ENCODE peak calls at places on chromosomes 2 and 18, in five cellular contexts. H, A, M, E and V are unnamed samples.

GRCh38 chr2:39437522-39438296 is 624 bp upstream of the MAP4K3 start:
- DNase-seq in A (peak), H (no peak), E (no peak), M (peak), V (peak)

GRCh38 chr2:100289020-100289419 is 33.3 kb downstream of the LONRF2 start:
- DNase-seq in H (no peak), M (no peak), E (no peak), A (no peak), V (no peak)

GRCh38 chr18:9872823-9873222 is 12.9 kb upstream of the TXNDC2 start:
- DNase-seq in H (no peak), E (no peak), M (no peak), A (no peak), V (no peak)

GRCh38 chr2:213148572-213149331 is 2.7 kb downstream of the IKZF2 start:
- DNase-seq in M (no peak), A (no peak), H (no peak), E (peak), V (no peak)

GRCh38 chr2:219344756-219345458 is 12.4 kb upstream of the RESP18 start:
- DNase-seq in E (no peak), H (no peak), M (no peak), A (peak), V (peak)

GRCh38 chr18:44079602-44080001 is 601.1 kb upstream of the SETBP1 start:
- DNase-seq in H (no peak), M (peak), A (no peak), E (no peak), V (no peak)

GRCh38 chr2:168758970-168759820 is 43.2 kb upstream of the NOSTRIN start:
- DNase-seq in A (no peak), E (peak), M (peak), H (no peak), V (no peak)

GRCh38 chr18:58882039-58882438 is 17.4 kb downstream of the ZNF532 start:
- DNase-seq in M (no peak), E (no peak), A (no peak), H (no peak), V (no peak)

GRCh38 chr2:176206677-176207076 is 18.2 kb downstream of the HOXD1 start:
- DNase-seq in E (no peak), H (no peak), M (no peak), A (no peak), V (no peak)

GRCh38 chr2:134900151-134900550 is 18.5 kb upstream of the CCNT2 start:
- DNase-seq in E (no peak), A (no peak), M (no peak), H (no peak), V (no peak)

GRCh38 chr2:72921866-72922265 is 4.5 kb downstream of the EMX1 start:
- DNase-seq in M (no peak), E (no peak), H (no peak), A (no peak), V (peak)

GRCh38 chr2:238172439-238172838 is 13.7 kb downstream of the ERFE start:
- DNase-seq in M (no peak), E (no peak), A (no peak), H (no peak), V (no peak)

GRCh38 chr2:23268467-23269263 is 116.3 kb upstream of the KLHL29 start:
- DNase-seq in A (no peak), E (no peak), H (no peak), M (no peak), V (no peak)

GRCh38 chr18:33839452-33840225 is 261.6 kb downstream of the ASXL3 start:
- DNase-seq in A (peak), E (peak), H (no peak), M (peak), V (no peak)

GRCh38 chr2:28449489-28450395 is 46.1 kb upstream of the PLB1 start:
- DNase-seq in A (no peak), M (no peak), E (no peak), H (no peak), V (no peak)

GRCh38 chr2:238141541-238142318 is 3.3 kb downstream of the KLHL30 start:
- DNase-seq in A (peak), E (no peak), M (peak), H (no peak), V (peak)

GRCh38 chr2:44753552-44754285 is 187.8 kb upstream of the SIX3 start:
- DNase-seq in M (no peak), E (peak), H (peak), A (no peak), V (no peak)

GRCh38 chr2:198928026-198928425 is 529.7 kb downstream of the SATB2 start:
- DNase-seq in A (no peak), M (no peak), E (no peak), H (no peak), V (no peak)

GRCh38 chr2:21386666-21387065 is 262.9 kb downstream of the TDRD15 start:
- DNase-seq in E (no peak), M (no peak), A (no peak), H (no peak), V (no peak)

GRCh38 chr2:128601298-128602037 is 282.8 kb upstream of the HS6ST1 start:
- DNase-seq in E (no peak), A (no peak), H (no peak), M (no peak), V (peak)

GRCh38 chr2:23561088-23561487 is 176.1 kb downstream of the KLHL29 start:
- DNase-seq in M (no peak), A (no peak), H (no peak), E (no peak), V (no peak)

GRCh38 chr18:44708451-44709083 is 27.9 kb downstream of the SETBP1 start:
- DNase-seq in A (no peak), M (no peak), E (no peak), H (no peak), V (no peak)

GRCh38 chr18:36635414-36636096 is 193.2 kb downstream of the TPGS2 start:
- DNase-seq in E (no peak), M (no peak), H (no peak), A (no peak), V (no peak)

GRCh38 chr18:61282926-61283325 is 50.3 kb upstream of the CDH20 start:
- DNase-seq in A (no peak), M (no peak), E (no peak), H (no peak), V (no peak)

GRCh38 chr2:37858197-37858711 is 66.8 kb upstream of the RMDN2 start:
- DNase-seq in H (peak), E (no peak), A (no peak), M (no peak), V (no peak)

GRCh38 chr2:208454861-208455260 is 48.3 kb downstream of the PTH2R start:
- DNase-seq in M (no peak), E (no peak), H (no peak), A (no peak), V (no peak)

GRCh38 chr2:120319686-120320317 is 26.1 kb upstream of the INHBB start:
- DNase-seq in H (no peak), M (no peak), E (no peak), A (no peak), V (no peak)